ENCODE peak calls at places on chromosome 17, in ten cellular contexts. One of them, this sample, is unnamed.

GRCh38 chr17:45143767-45144198 is 4.5 kb upstream of the HEXIM1 start:
- DNase-seq in hepatic stellate cell: peak
- DNase-seq in effector memory CD8-positive, alpha-beta T cell: no peak
- DNase-seq in adrenal gland: peak
- DNase-seq in T-helper 2 cell: no peak
- DNase-seq in AG08395: peak
- DNase-seq in NCI-H1694: no peak
- DNase-seq in fibroblast of the conjunctiva: peak
- DNase-seq in GM23248: peak
- DNase-seq in aorta: peak
- DNase-seq in this sample: no peak

GRCh38 chr17:63095459-63095858 is 129.4 kb downstream of the TANC2 start:
- DNase-seq in hepatic stellate cell: no peak
- DNase-seq in aorta: no peak
- DNase-seq in fibroblast of the conjunctiva: no peak
- DNase-seq in GM23248: peak
- DNase-seq in NCI-H1694: no peak
- DNase-seq in effector memory CD8-positive, alpha-beta T cell: no peak
- DNase-seq in adrenal gland: no peak
- DNase-seq in AG08395: no peak
- DNase-seq in T-helper 2 cell: no peak
- DNase-seq in this sample: no peak

GRCh38 chr17:48490391-48491026 is 40.3 kb downstream of the HOXB1 start:
- DNase-seq in NCI-H1694: no peak
- DNase-seq in effector memory CD8-positive, alpha-beta T cell: no peak
- DNase-seq in T-helper 2 cell: no peak
- DNase-seq in fibroblast of the conjunctiva: no peak
- DNase-seq in AG08395: no peak
- DNase-seq in adrenal gland: no peak
- DNase-seq in GM23248: no peak
- DNase-seq in hepatic stellate cell: no peak
- DNase-seq in aorta: no peak
- DNase-seq in this sample: no peak

GRCh38 chr17:6159541-6160187 is 89.5 kb downstream of the WSCD1 start:
- DNase-seq in effector memory CD8-positive, alpha-beta T cell: no peak
- DNase-seq in AG08395: no peak
- DNase-seq in NCI-H1694: no peak
- DNase-seq in T-helper 2 cell: no peak
- DNase-seq in fibroblast of the conjunctiva: no peak
- DNase-seq in GM23248: no peak
- DNase-seq in hepatic stellate cell: no peak
- DNase-seq in aorta: no peak
- DNase-seq in adrenal gland: peak
- DNase-seq in this sample: no peak

GRCh38 chr17:39096435-39097158 is 54.8 kb downstream of the PLXDC1 start:
- DNase-seq in GM23248: no peak
- DNase-seq in effector memory CD8-positive, alpha-beta T cell: peak
- DNase-seq in fibroblast of the conjunctiva: no peak
- DNase-seq in hepatic stellate cell: no peak
- DNase-seq in T-helper 2 cell: no peak
- DNase-seq in AG08395: no peak
- DNase-seq in adrenal gland: no peak
- DNase-seq in aorta: no peak
- DNase-seq in NCI-H1694: no peak
- DNase-seq in this sample: no peak

GRCh38 chr17:13437966-13438779 is 163.6 kb downstream of the HS3ST3A1 start:
- DNase-seq in T-helper 2 cell: no peak
- DNase-seq in GM23248: peak
- DNase-seq in AG08395: no peak
- DNase-seq in NCI-H1694: no peak
- DNase-seq in fibroblast of the conjunctiva: no peak
- DNase-seq in effector memory CD8-positive, alpha-beta T cell: no peak
- DNase-seq in adrenal gland: no peak
- DNase-seq in hepatic stellate cell: no peak
- DNase-seq in aorta: no peak
- DNase-seq in this sample: no peak

GRCh38 chr17:53148058-53148457 is 674.7 kb upstream of the KIF2B start:
- DNase-seq in T-helper 2 cell: no peak
- DNase-seq in adrenal gland: no peak
- DNase-seq in AG08395: no peak
- DNase-seq in GM23248: no peak
- DNase-seq in aorta: no peak
- DNase-seq in fibroblast of the conjunctiva: no peak
- DNase-seq in NCI-H1694: no peak
- DNase-seq in hepatic stellate cell: no peak
- DNase-seq in effector memory CD8-positive, alpha-beta T cell: no peak
- DNase-seq in this sample: no peak

GRCh38 chr17:64491034-64491860 is 5.6 kb downstream of the POLG2 start:
- DNase-seq in GM23248: peak
- DNase-seq in NCI-H1694: no peak
- DNase-seq in AG08395: no peak
- DNase-seq in effector memory CD8-positive, alpha-beta T cell: no peak
- DNase-seq in hepatic stellate cell: no peak
- DNase-seq in aorta: no peak
- DNase-seq in fibroblast of the conjunctiva: no peak
- DNase-seq in adrenal gland: no peak
- DNase-seq in T-helper 2 cell: peak
- DNase-seq in this sample: no peak

GRCh38 chr17:77280304-77280910 is 139.6 kb downstream of the SEC14L1 start:
- DNase-seq in fibroblast of the conjunctiva: no peak
- DNase-seq in adrenal gland: no peak
- DNase-seq in aorta: no peak
- DNase-seq in hepatic stellate cell: no peak
- DNase-seq in NCI-H1694: no peak
- DNase-seq in GM23248: peak
- DNase-seq in T-helper 2 cell: no peak
- DNase-seq in AG08395: peak
- DNase-seq in effector memory CD8-positive, alpha-beta T cell: no peak
- DNase-seq in this sample: no peak

GRCh38 chr17:78937561-78937960 is 12.4 kb upstream of the TIMP2 start:
- DNase-seq in fibroblast of the conjunctiva: no peak
- DNase-seq in adrenal gland: no peak
- DNase-seq in effector memory CD8-positive, alpha-beta T cell: no peak
- DNase-seq in GM23248: no peak
- DNase-seq in hepatic stellate cell: no peak
- DNase-seq in T-helper 2 cell: no peak
- DNase-seq in AG08395: no peak
- DNase-seq in aorta: no peak
- DNase-seq in NCI-H1694: no peak
- DNase-seq in this sample: no peak

GRCh38 chr17:80354381-80354780 is 60.6 kb upstream of the ENDOV start:
- DNase-seq in GM23248: no peak
- DNase-seq in fibroblast of the conjunctiva: no peak
- DNase-seq in effector memory CD8-positive, alpha-beta T cell: no peak
- DNase-seq in adrenal gland: no peak
- DNase-seq in AG08395: no peak
- DNase-seq in hepatic stellate cell: no peak
- DNase-seq in T-helper 2 cell: no peak
- DNase-seq in NCI-H1694: no peak
- DNase-seq in aorta: no peak
- DNase-seq in this sample: no peak

GRCh38 chr17:3888343-3889171 is 4.3 kb downstream of the CAMKK1 start:
- DNase-seq in fibroblast of the conjunctiva: peak
- DNase-seq in T-helper 2 cell: no peak
- DNase-seq in effector memory CD8-positive, alpha-beta T cell: no peak
- DNase-seq in aorta: peak
- DNase-seq in AG08395: peak
- DNase-seq in hepatic stellate cell: no peak
- DNase-seq in GM23248: peak
- DNase-seq in adrenal gland: peak
- DNase-seq in NCI-H1694: peak
- DNase-seq in this sample: no peak

GRCh38 chr17:31596382-31597323 is 205.2 kb downstream of the RAB11FIP4 start:
- DNase-seq in aorta: peak
- DNase-seq in AG08395: peak
- DNase-seq in hepatic stellate cell: peak
- DNase-seq in GM23248: peak
- DNase-seq in NCI-H1694: no peak
- DNase-seq in effector memory CD8-positive, alpha-beta T cell: no peak
- DNase-seq in fibroblast of the conjunctiva: peak
- DNase-seq in T-helper 2 cell: no peak
- DNase-seq in adrenal gland: peak
- DNase-seq in this sample: no peak

GRCh38 chr17:74446551-74447500 is 14.9 kb downstream of the GPRC5C start:
- DNase-seq in aorta: peak
- DNase-seq in AG08395: no peak
- DNase-seq in fibroblast of the conjunctiva: no peak
- DNase-seq in effector memory CD8-positive, alpha-beta T cell: no peak
- DNase-seq in T-helper 2 cell: no peak
- DNase-seq in adrenal gland: peak
- DNase-seq in hepatic stellate cell: no peak
- DNase-seq in NCI-H1694: no peak
- DNase-seq in GM23248: peak
- DNase-seq in this sample: no peak

GRCh38 chr17:58658804-58659713 is 32.8 kb downstream of the TEX14 start:
- DNase-seq in effector memory CD8-positive, alpha-beta T cell: peak
- DNase-seq in adrenal gland: peak
- DNase-seq in GM23248: peak
- DNase-seq in AG08395: peak
- DNase-seq in aorta: peak
- DNase-seq in NCI-H1694: peak
- DNase-seq in T-helper 2 cell: peak
- DNase-seq in fibroblast of the conjunctiva: peak
- DNase-seq in hepatic stellate cell: peak
- DNase-seq in this sample: peak

GRCh38 chr17:28499366-28499668 is 6.8 kb upstream of the FOXN1 start:
- DNase-seq in aorta: no peak
- DNase-seq in NCI-H1694: no peak
- DNase-seq in fibroblast of the conjunctiva: no peak
- DNase-seq in effector memory CD8-positive, alpha-beta T cell: no peak
- DNase-seq in GM23248: no peak
- DNase-seq in AG08395: no peak
- DNase-seq in hepatic stellate cell: no peak
- DNase-seq in adrenal gland: no peak
- DNase-seq in T-helper 2 cell: no peak
- DNase-seq in this sample: no peak

GRCh38 chr17:66240630-66241029 is 11.4 kb upstream of the APOH start:
- DNase-seq in fibroblast of the conjunctiva: no peak
- DNase-seq in effector memory CD8-positive, alpha-beta T cell: no peak
- DNase-seq in AG08395: peak
- DNase-seq in NCI-H1694: no peak
- DNase-seq in GM23248: peak
- DNase-seq in T-helper 2 cell: no peak
- DNase-seq in aorta: no peak
- DNase-seq in adrenal gland: no peak
- DNase-seq in hepatic stellate cell: no peak
- DNase-seq in this sample: no peak

GRCh38 chr17:77428020-77428781 is 287.4 kb downstream of the SEC14L1 start:
- DNase-seq in aorta: no peak
- DNase-seq in hepatic stellate cell: no peak
- DNase-seq in fibroblast of the conjunctiva: no peak
- DNase-seq in effector memory CD8-positive, alpha-beta T cell: no peak
- DNase-seq in AG08395: no peak
- DNase-seq in NCI-H1694: no peak
- DNase-seq in T-helper 2 cell: no peak
- DNase-seq in GM23248: no peak
- DNase-seq in adrenal gland: peak
- DNase-seq in this sample: no peak

GRCh38 chr17:77306790-77307478 is 166.2 kb downstream of the SEC14L1 start:
- DNase-seq in NCI-H1694: no peak
- DNase-seq in fibroblast of the conjunctiva: no peak
- DNase-seq in hepatic stellate cell: no peak
- DNase-seq in T-helper 2 cell: no peak
- DNase-seq in effector memory CD8-positive, alpha-beta T cell: no peak
- DNase-seq in aorta: no peak
- DNase-seq in adrenal gland: no peak
- DNase-seq in GM23248: no peak
- DNase-seq in AG08395: no peak
- DNase-seq in this sample: no peak

GRCh38 chr17:48577330-48577945 is 712 bp downstream of the HOXB4 start:
- DNase-seq in NCI-H1694: no peak
- DNase-seq in effector memory CD8-positive, alpha-beta T cell: no peak
- DNase-seq in AG08395: no peak
- DNase-seq in fibroblast of the conjunctiva: no peak
- DNase-seq in GM23248: peak
- DNase-seq in T-helper 2 cell: no peak
- DNase-seq in aorta: no peak
- DNase-seq in hepatic stellate cell: no peak
- DNase-seq in adrenal gland: no peak
- DNase-seq in this sample: no peak

GRCh38 chr17:82939213-82940030 is 99.6 kb upstream of the ZNF750 start:
- DNase-seq in fibroblast of the conjunctiva: no peak
- DNase-seq in aorta: no peak
- DNase-seq in GM23248: no peak
- DNase-seq in hepatic stellate cell: no peak
- DNase-seq in effector memory CD8-positive, alpha-beta T cell: no peak
- DNase-seq in adrenal gland: no peak
- DNase-seq in AG08395: no peak
- DNase-seq in T-helper 2 cell: no peak
- DNase-seq in NCI-H1694: no peak
- DNase-seq in this sample: no peak

GRCh38 chr17:78862073-78863023 is 21.7 kb upstream of the USP36 start:
- DNase-seq in AG08395: peak
- DNase-seq in NCI-H1694: no peak
- DNase-seq in effector memory CD8-positive, alpha-beta T cell: no peak
- DNase-seq in fibroblast of the conjunctiva: peak
- DNase-seq in T-helper 2 cell: no peak
- DNase-seq in aorta: peak
- DNase-seq in adrenal gland: peak
- DNase-seq in hepatic stellate cell: peak
- DNase-seq in GM23248: peak
- DNase-seq in this sample: no peak

GRCh38 chr17:77899494-77899893 is 59.0 kb upstream of the TNRC6C start:
- DNase-seq in GM23248: no peak
- DNase-seq in fibroblast of the conjunctiva: no peak
- DNase-seq in effector memory CD8-positive, alpha-beta T cell: no peak
- DNase-seq in T-helper 2 cell: no peak
- DNase-seq in NCI-H1694: no peak
- DNase-seq in adrenal gland: no peak
- DNase-seq in AG08395: no peak
- DNase-seq in aorta: no peak
- DNase-seq in hepatic stellate cell: no peak
- DNase-seq in this sample: no peak

GRCh38 chr17:78588258-78589030 is 11.2 kb upstream of the DNAH17 start:
- DNase-seq in AG08395: no peak
- DNase-seq in GM23248: no peak
- DNase-seq in NCI-H1694: no peak
- DNase-seq in fibroblast of the conjunctiva: no peak
- DNase-seq in adrenal gland: no peak
- DNase-seq in hepatic stellate cell: no peak
- DNase-seq in effector memory CD8-positive, alpha-beta T cell: no peak
- DNase-seq in aorta: no peak
- DNase-seq in T-helper 2 cell: no peak
- DNase-seq in this sample: no peak

GRCh38 chr17:35577826-35578194 is 561 bp downstream of the PEX12 start:
- DNase-seq in GM23248: peak
- DNase-seq in aorta: no peak
- DNase-seq in AG08395: peak
- DNase-seq in T-helper 2 cell: no peak
- DNase-seq in hepatic stellate cell: no peak
- DNase-seq in adrenal gland: no peak
- DNase-seq in fibroblast of the conjunctiva: no peak
- DNase-seq in NCI-H1694: no peak
- DNase-seq in effector memory CD8-positive, alpha-beta T cell: no peak
- DNase-seq in this sample: no peak

GRCh38 chr17:49746791-49747490 is 17.0 kb downstream of the FAM117A start:
- DNase-seq in GM23248: no peak
- DNase-seq in fibroblast of the conjunctiva: no peak
- DNase-seq in hepatic stellate cell: no peak
- DNase-seq in AG08395: no peak
- DNase-seq in T-helper 2 cell: peak
- DNase-seq in NCI-H1694: no peak
- DNase-seq in adrenal gland: no peak
- DNase-seq in effector memory CD8-positive, alpha-beta T cell: no peak
- DNase-seq in aorta: no peak
- DNase-seq in this sample: no peak

GRCh38 chr17:50865060-50865867 is 890 bp downstream of the TOB1 start:
- DNase-seq in effector memory CD8-positive, alpha-beta T cell: peak
- DNase-seq in NCI-H1694: no peak
- DNase-seq in aorta: peak
- DNase-seq in adrenal gland: peak
- DNase-seq in hepatic stellate cell: no peak
- DNase-seq in T-helper 2 cell: peak
- DNase-seq in GM23248: peak
- DNase-seq in AG08395: peak
- DNase-seq in fibroblast of the conjunctiva: peak
- DNase-seq in this sample: peak

GRCh38 chr17:72743037-72743467 is 349.4 kb downstream of the SLC39A11 start:
- DNase-seq in aorta: no peak
- DNase-seq in effector memory CD8-positive, alpha-beta T cell: no peak
- DNase-seq in GM23248: no peak
- DNase-seq in fibroblast of the conjunctiva: no peak
- DNase-seq in adrenal gland: no peak
- DNase-seq in hepatic stellate cell: no peak
- DNase-seq in T-helper 2 cell: no peak
- DNase-seq in NCI-H1694: no peak
- DNase-seq in AG08395: no peak
- DNase-seq in this sample: no peak

This sample was measured in NCI-H1930.